ENCODE peak calls at places on chromosomes 2 and 18, in seven cellular contexts. One of them, this sample, is unnamed. For H3K27me3, the result is how much of the 10 kb centered on the place peaks cover.

GRCh38 chr18:58753976-58754375 is 82.7 kb downstream of the MALT1 start:
- DNase-seq in HL-60: no peak
- DNase-seq in spleen: no peak
- DNase-seq in left lung: no peak
- DNase-seq in HCT116: no peak
- DNase-seq in stomach: no peak
- DNase-seq in dorsolateral prefrontal cortex: no peak
- DNase-seq in this sample: no peak

GRCh38 chr2:132519566-132519965 is 103.0 kb downstream of the GPR39 start:
- DNase-seq in HCT116: no peak
- DNase-seq in spleen: no peak
- DNase-seq in dorsolateral prefrontal cortex: no peak
- DNase-seq in HL-60: no peak
- DNase-seq in left lung: no peak
- DNase-seq in stomach: no peak
- DNase-seq in this sample: no peak

GRCh38 chr2:235238537-235238936 is 255.3 kb upstream of the AGAP1 start:
- DNase-seq in HCT116: no peak
- DNase-seq in dorsolateral prefrontal cortex: no peak
- DNase-seq in spleen: peak
- DNase-seq in HL-60: no peak
- DNase-seq in left lung: no peak
- DNase-seq in stomach: peak
- DNase-seq in this sample: no peak

GRCh38 chr2:236853558-236853957 is 232.1 kb upstream of the COPS8 start:
- DNase-seq in left lung: no peak
- DNase-seq in dorsolateral prefrontal cortex: no peak
- DNase-seq in HCT116: no peak
- DNase-seq in spleen: no peak
- DNase-seq in HL-60: no peak
- DNase-seq in stomach: no peak
- DNase-seq in this sample: no peak

GRCh38 chr2:43059183-43059897 is 167.1 kb downstream of the ZFP36L2 start:
- DNase-seq in HCT116: no peak
- DNase-seq in stomach: no peak
- DNase-seq in left lung: peak
- DNase-seq in HL-60: peak
- DNase-seq in dorsolateral prefrontal cortex: peak
- DNase-seq in spleen: peak
- DNase-seq in this sample: peak

GRCh38 chr2:62774555-62775366 is 69.2 kb downstream of the EHBP1 start:
- DNase-seq in stomach: no peak
- DNase-seq in dorsolateral prefrontal cortex: no peak
- DNase-seq in left lung: no peak
- DNase-seq in HCT116: peak
- DNase-seq in HL-60: peak
- DNase-seq in spleen: no peak
- DNase-seq in this sample: no peak

GRCh38 chr2:33354981-33355380 is 121.5 kb upstream of the RASGRP3 start:
- DNase-seq in dorsolateral prefrontal cortex: no peak
- DNase-seq in HCT116: no peak
- DNase-seq in spleen: no peak
- DNase-seq in HL-60: no peak
- DNase-seq in stomach: no peak
- DNase-seq in left lung: no peak
- DNase-seq in this sample: no peak

GRCh38 chr2:126219081-126219480 is 436.9 kb upstream of the GYPC start:
- DNase-seq in stomach: no peak
- DNase-seq in HL-60: no peak
- DNase-seq in dorsolateral prefrontal cortex: no peak
- DNase-seq in left lung: no peak
- DNase-seq in spleen: no peak
- DNase-seq in HCT116: no peak
- DNase-seq in this sample: no peak

GRCh38 chr2:57453929-57454328 is 592.7 kb upstream of the VRK2 start:
- DNase-seq in HL-60: no peak
- DNase-seq in dorsolateral prefrontal cortex: no peak
- DNase-seq in left lung: no peak
- DNase-seq in spleen: no peak
- DNase-seq in stomach: no peak
- DNase-seq in HCT116: no peak
- DNase-seq in this sample: no peak

GRCh38 chr2:227308784-227309183 is 16.3 kb upstream of the MFF start:
- DNase-seq in spleen: no peak
- DNase-seq in stomach: no peak
- DNase-seq in HCT116: no peak
- DNase-seq in dorsolateral prefrontal cortex: no peak
- DNase-seq in left lung: no peak
- DNase-seq in HL-60: no peak
- DNase-seq in this sample: no peak

GRCh38 chr2:37586663-37587409 is 84.6 kb downstream of the CDC42EP3 start:
- DNase-seq in HCT116: no peak
- DNase-seq in left lung: no peak
- DNase-seq in spleen: no peak
- DNase-seq in stomach: no peak
- DNase-seq in HL-60: no peak
- DNase-seq in dorsolateral prefrontal cortex: no peak
- DNase-seq in this sample: no peak

GRCh38 chr2:234556848-234557573 is 60.1 kb upstream of the ARL4C start:
- DNase-seq in spleen: no peak
- DNase-seq in left lung: no peak
- DNase-seq in HCT116: no peak
- DNase-seq in stomach: peak
- DNase-seq in HL-60: no peak
- DNase-seq in dorsolateral prefrontal cortex: no peak
- DNase-seq in this sample: no peak

GRCh38 chr18:39586696-39587095 is 2021.1 kb upstream of the CELF4 start:
- DNase-seq in dorsolateral prefrontal cortex: no peak
- DNase-seq in HL-60: no peak
- DNase-seq in stomach: no peak
- DNase-seq in HCT116: no peak
- DNase-seq in spleen: no peak
- DNase-seq in left lung: no peak
- DNase-seq in this sample: no peak

GRCh38 chr2:69138247-69138754 is 125.3 kb downstream of the ANTXR1 start:
- DNase-seq in HL-60: no peak
- DNase-seq in stomach: no peak
- DNase-seq in HCT116: peak
- DNase-seq in dorsolateral prefrontal cortex: no peak
- DNase-seq in left lung: no peak
- DNase-seq in spleen: no peak
- DNase-seq in this sample: no peak

GRCh38 chr18:65365245-65365955 is 385.4 kb upstream of the CDH7 start:
- DNase-seq in HL-60: no peak
- DNase-seq in HCT116: no peak
- DNase-seq in stomach: no peak
- DNase-seq in left lung: no peak
- DNase-seq in dorsolateral prefrontal cortex: no peak
- DNase-seq in spleen: no peak
- DNase-seq in this sample: no peak

GRCh38 chr2:158460632-158461297 is 4.0 kb downstream of the PKP4 start:
- DNase-seq in stomach: no peak
- DNase-seq in spleen: no peak
- DNase-seq in HCT116: no peak
- DNase-seq in HL-60: no peak
- DNase-seq in dorsolateral prefrontal cortex: no peak
- DNase-seq in left lung: no peak
- DNase-seq in this sample: no peak
- TF ChIP-seq CTCF in stomach: no peak
- TF ChIP-seq CTCF in spleen: no peak
- TF ChIP-seq CTCF in HCT116: no peak
- TF ChIP-seq CTCF in HL-60: no peak
- TF ChIP-seq CTCF in dorsolateral prefrontal cortex: no peak
- TF ChIP-seq CTCF in left lung: no peak
- TF ChIP-seq CTCF in this sample: no peak

GRCh38 chr18:48186861-48187260 is 222.3 kb downstream of the ZBTB7C start:
- DNase-seq in HCT116: no peak
- DNase-seq in dorsolateral prefrontal cortex: no peak
- DNase-seq in HL-60: no peak
- DNase-seq in spleen: no peak
- DNase-seq in stomach: no peak
- DNase-seq in left lung: no peak
- DNase-seq in this sample: no peak
- H3K27me3 ChIP-seq in HCT116: under half
- H3K27me3 ChIP-seq in dorsolateral prefrontal cortex: under half
- H3K27me3 ChIP-seq in HL-60: under half
- H3K27me3 ChIP-seq in spleen: under half
- H3K27me3 ChIP-seq in stomach: under half
- H3K27me3 ChIP-seq in left lung: under half
- H3K27me3 ChIP-seq in this sample: under half

DNA sequence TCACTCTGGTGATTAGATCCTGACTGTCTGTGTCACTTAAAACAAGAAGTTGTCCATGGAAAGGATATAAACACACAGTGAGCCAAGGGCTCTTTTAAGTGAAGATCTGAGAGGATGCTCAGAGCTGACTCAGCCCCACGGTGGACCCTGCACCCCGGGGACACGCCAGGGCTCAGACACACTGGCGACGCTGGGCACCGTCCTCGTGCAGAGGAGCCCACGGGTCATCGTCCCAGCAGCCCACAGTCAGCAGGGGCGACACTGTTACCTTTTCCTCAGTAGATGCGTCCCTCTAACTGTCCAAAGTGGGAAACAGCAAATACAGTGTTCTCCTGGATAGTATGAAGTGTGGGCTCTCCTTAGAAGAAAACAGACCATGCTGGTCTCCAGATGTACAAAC is 225.6 kb downstream of the HDAC4 start:
- DNase-seq in HL-60: no peak
- DNase-seq in stomach: no peak
- DNase-seq in spleen: peak
- DNase-seq in left lung: peak
- DNase-seq in dorsolateral prefrontal cortex: no peak
- DNase-seq in HCT116: no peak
- DNase-seq in this sample: no peak
- H3K27ac ChIP-seq in HL-60: no peak
- H3K27ac ChIP-seq in stomach: no peak
- H3K27ac ChIP-seq in spleen: no peak
- H3K27ac ChIP-seq in left lung: no peak
- H3K27ac ChIP-seq in dorsolateral prefrontal cortex: no peak
- H3K27ac ChIP-seq in HCT116: no peak
- H3K27ac ChIP-seq in this sample: no peak

DNA sequence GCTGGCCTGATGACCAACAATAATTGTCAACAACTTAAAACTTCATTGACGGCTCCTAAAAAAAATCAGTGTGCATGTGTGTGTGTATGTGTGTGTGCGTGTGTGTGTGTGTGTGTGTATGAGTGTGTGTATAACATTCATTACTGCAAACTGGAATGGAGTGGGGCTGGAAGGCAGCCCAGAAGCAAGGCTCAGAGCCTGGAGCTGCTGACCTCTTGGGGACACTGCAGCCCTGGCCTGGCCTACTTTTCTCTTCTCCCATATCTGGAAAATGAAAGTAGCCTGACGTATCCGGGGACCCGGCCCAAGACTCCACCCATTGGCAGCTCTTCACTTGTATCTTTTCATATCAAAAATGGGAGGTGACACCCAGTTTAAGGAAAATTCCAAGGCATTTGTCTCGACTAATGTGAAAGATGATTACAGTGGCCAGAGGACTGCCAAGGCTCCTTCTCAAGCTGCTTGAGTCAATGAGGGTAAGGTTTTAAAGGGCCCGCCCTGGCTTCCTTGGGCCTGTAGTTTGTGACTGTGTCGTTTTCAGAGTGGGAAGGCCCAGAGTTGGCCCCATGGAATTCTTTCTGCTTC is 72.4 kb upstream of the IL1R1 start:
- DNase-seq in stomach: peak
- DNase-seq in spleen: no peak
- DNase-seq in HCT116: no peak
- DNase-seq in dorsolateral prefrontal cortex: no peak
- DNase-seq in HL-60: no peak
- DNase-seq in left lung: peak
- DNase-seq in this sample: no peak
- TF ChIP-seq CTCF in stomach: no peak
- TF ChIP-seq CTCF in spleen: no peak
- TF ChIP-seq CTCF in HCT116: no peak
- TF ChIP-seq CTCF in dorsolateral prefrontal cortex: no peak
- TF ChIP-seq CTCF in HL-60: no peak
- TF ChIP-seq CTCF in left lung: no peak
- TF ChIP-seq CTCF in this sample: no peak

DNA sequence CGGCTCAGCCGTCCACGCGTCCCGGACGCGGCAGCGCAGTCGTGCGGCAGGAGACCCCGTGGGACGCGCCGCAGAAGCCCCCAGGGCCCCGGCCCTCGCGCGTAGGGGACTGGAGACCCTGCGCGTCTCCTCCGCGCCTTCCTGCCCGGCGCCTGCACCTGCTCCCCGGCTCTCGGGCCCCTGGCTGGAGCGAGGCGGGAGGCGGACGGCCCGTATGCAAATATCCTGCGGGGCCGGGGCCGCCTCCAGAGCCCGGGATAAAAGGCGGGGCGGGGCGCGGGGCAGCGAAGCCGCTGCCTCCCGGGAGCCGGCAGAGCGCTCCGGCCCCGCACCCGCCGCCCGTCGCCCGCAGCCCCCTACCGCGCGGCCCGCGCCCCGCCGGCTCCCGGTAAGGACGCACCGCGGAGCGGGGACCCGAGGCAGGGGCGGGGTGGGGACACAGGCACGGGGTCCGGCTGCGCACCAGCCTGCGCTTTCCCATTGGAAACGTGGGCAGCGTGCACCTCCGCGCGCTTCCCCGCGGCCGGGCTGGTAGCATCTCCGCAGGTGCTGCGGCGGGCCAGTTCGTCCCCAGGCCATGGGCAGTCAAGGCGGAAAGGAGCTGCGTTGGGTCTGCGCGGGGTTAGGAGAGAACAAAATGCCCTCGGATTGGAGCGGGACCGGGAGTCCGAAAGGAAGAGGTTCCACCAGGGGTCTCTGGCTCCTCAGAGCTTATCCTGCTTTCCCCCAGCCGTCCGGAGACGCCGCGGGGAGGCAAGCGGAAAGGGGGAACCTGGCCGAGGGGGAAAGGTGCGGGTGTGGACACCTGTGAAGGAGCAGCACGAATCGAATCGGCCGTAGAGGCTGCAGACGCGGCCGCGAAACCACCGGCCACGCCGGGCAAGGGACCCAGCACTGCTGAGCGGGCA is at the start of gene ATP6V1C2:
- DNase-seq in HCT116: no peak
- DNase-seq in left lung: peak
- DNase-seq in HL-60: no peak
- DNase-seq in dorsolateral prefrontal cortex: peak
- DNase-seq in stomach: peak
- DNase-seq in spleen: peak
- DNase-seq in this sample: no peak
- H3K27me3 ChIP-seq in HCT116: under half
- H3K27me3 ChIP-seq in left lung: half or more
- H3K27me3 ChIP-seq in HL-60: under half
- H3K27me3 ChIP-seq in dorsolateral prefrontal cortex: under half
- H3K27me3 ChIP-seq in stomach: half or more
- H3K27me3 ChIP-seq in spleen: under half
- H3K27me3 ChIP-seq in this sample: half or more

DNA sequence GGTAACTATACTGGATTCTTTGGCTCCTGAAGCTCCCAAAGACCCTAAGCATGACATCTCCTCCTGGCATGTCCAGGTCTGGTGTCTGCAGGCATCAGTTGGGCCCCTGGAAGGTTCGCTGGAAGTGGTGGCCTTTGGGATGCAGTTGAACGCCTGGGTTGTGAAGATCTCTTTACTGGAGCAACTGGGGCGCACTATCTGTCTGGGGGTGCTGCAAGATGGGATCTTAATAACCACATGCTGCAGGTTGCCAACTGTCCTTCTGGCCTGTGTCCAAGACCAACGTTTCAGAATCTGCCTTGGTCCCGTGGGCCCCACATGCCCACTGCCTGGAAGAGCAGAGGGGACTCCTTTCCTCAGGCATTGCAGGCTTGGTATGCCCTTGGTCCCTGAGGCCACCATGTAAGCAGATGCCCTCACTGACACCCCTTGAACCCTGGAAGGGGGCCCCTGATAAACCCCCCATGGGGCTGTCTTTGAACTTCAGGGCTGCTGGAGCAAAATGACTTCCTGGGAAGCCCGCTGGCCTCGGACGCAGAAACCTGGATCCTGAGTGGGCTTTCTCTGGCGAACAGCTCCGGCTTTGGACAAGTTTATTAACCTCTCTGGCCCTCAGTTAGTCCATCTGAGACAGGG is 101.9 kb downstream of the TWIST2 start:
- DNase-seq in HL-60: no peak
- DNase-seq in stomach: no peak
- DNase-seq in HCT116: no peak
- DNase-seq in spleen: peak
- DNase-seq in dorsolateral prefrontal cortex: no peak
- DNase-seq in left lung: no peak
- DNase-seq in this sample: no peak
- H3K27ac ChIP-seq in HL-60: no peak
- H3K27ac ChIP-seq in stomach: no peak
- H3K27ac ChIP-seq in HCT116: no peak
- H3K27ac ChIP-seq in spleen: no peak
- H3K27ac ChIP-seq in dorsolateral prefrontal cortex: no peak
- H3K27ac ChIP-seq in left lung: no peak
- H3K27ac ChIP-seq in this sample: no peak